ENCODE peak calls at places on chromosome 3, in seven cellular contexts. One of them, this sample, is unnamed.
A peak's percentile ranks its signal among the peaks of the same experiment; 100 is the strongest.

GRCh38 chr3:172186607-172187006 is 147.2 kb downstream of the FNDC3B start:
- DNase-seq in heart left ventricle: no peak
- DNase-seq in lower leg skin: no peak
- DNase-seq in GM20000: no peak
- DNase-seq in stomach: no peak
- DNase-seq in uterus: no peak
- DNase-seq in nephron progenitor cell: no peak
- DNase-seq in this sample: no peak

GRCh38 chr3:161221881-161222600 is 930 bp downstream of the NMD3 start:
- DNase-seq in uterus: no peak
- DNase-seq in GM20000: peak; percentile 29
- DNase-seq in lower leg skin: no peak
- DNase-seq in stomach: no peak
- DNase-seq in nephron progenitor cell: peak; percentile 10
- DNase-seq in heart left ventricle: no peak
- DNase-seq in this sample: no peak

GRCh38 chr3:32349184-32349583 is 42.5 kb upstream of the CMTM7 start:
- DNase-seq in lower leg skin: no peak
- DNase-seq in GM20000: no peak
- DNase-seq in nephron progenitor cell: no peak
- DNase-seq in stomach: no peak
- DNase-seq in uterus: no peak
- DNase-seq in heart left ventricle: no peak
- DNase-seq in this sample: no peak

GRCh38 chr3:126156468-126156867 is 23.9 kb downstream of the ALDH1L1 start:
- DNase-seq in heart left ventricle: no peak
- DNase-seq in stomach: no peak
- DNase-seq in GM20000: no peak
- DNase-seq in lower leg skin: peak; percentile 48
- DNase-seq in uterus: no peak
- DNase-seq in nephron progenitor cell: no peak
- DNase-seq in this sample: peak; percentile 7

GRCh38 chr3:36192901-36193300 is 187.4 kb upstream of the STAC start:
- DNase-seq in stomach: no peak
- DNase-seq in nephron progenitor cell: no peak
- DNase-seq in lower leg skin: no peak
- DNase-seq in GM20000: no peak
- DNase-seq in uterus: no peak
- DNase-seq in heart left ventricle: no peak
- DNase-seq in this sample: no peak

GRCh38 chr3:13121553-13122001 is 48.3 kb upstream of the IQSEC1 start:
- DNase-seq in heart left ventricle: no peak
- DNase-seq in lower leg skin: no peak
- DNase-seq in nephron progenitor cell: no peak
- DNase-seq in stomach: no peak
- DNase-seq in uterus: no peak
- DNase-seq in GM20000: no peak
- DNase-seq in this sample: no peak

GRCh38 chr3:127646501-127647046 is 17.6 kb downstream of the PODXL2 start:
- DNase-seq in heart left ventricle: no peak
- DNase-seq in uterus: no peak
- DNase-seq in nephron progenitor cell: no peak
- DNase-seq in lower leg skin: peak; percentile 69
- DNase-seq in stomach: no peak
- DNase-seq in GM20000: no peak
- DNase-seq in this sample: no peak

GRCh38 chr3:123448503-123449091 is at the start of gene ADCY5:
- DNase-seq in heart left ventricle: peak; percentile 49
- DNase-seq in stomach: no peak
- DNase-seq in GM20000: peak; percentile 63
- DNase-seq in nephron progenitor cell: peak; percentile 50
- DNase-seq in uterus: no peak
- DNase-seq in lower leg skin: no peak
- DNase-seq in this sample: no peak

GRCh38 chr3:48565186-48565585 is 1.6 kb upstream of the UCN2 start:
- DNase-seq in lower leg skin: no peak
- DNase-seq in nephron progenitor cell: no peak
- DNase-seq in heart left ventricle: no peak
- DNase-seq in GM20000: no peak
- DNase-seq in stomach: no peak
- DNase-seq in uterus: no peak
- DNase-seq in this sample: no peak

GRCh38 chr3:13494463-13495350 is 14.6 kb downstream of the HDAC11 start:
- DNase-seq in heart left ventricle: no peak
- DNase-seq in stomach: no peak
- DNase-seq in uterus: no peak
- DNase-seq in lower leg skin: no peak
- DNase-seq in GM20000: no peak
- DNase-seq in nephron progenitor cell: peak; percentile 51
- DNase-seq in this sample: no peak

GRCh38 chr3:64104691-64105101 is 81.4 kb upstream of the PSMD6 start:
- DNase-seq in heart left ventricle: no peak
- DNase-seq in GM20000: no peak
- DNase-seq in lower leg skin: no peak
- DNase-seq in uterus: no peak
- DNase-seq in nephron progenitor cell: no peak
- DNase-seq in stomach: no peak
- DNase-seq in this sample: peak; percentile 4

GRCh38 chr3:4033296-4033695 is 234.1 kb downstream of the LRRN1 start:
- DNase-seq in uterus: no peak
- DNase-seq in nephron progenitor cell: no peak
- DNase-seq in heart left ventricle: no peak
- DNase-seq in GM20000: no peak
- DNase-seq in stomach: no peak
- DNase-seq in lower leg skin: no peak
- DNase-seq in this sample: no peak

GRCh38 chr3:175601521-175601920 is 742.4 kb downstream of the NAALADL2 start:
- DNase-seq in heart left ventricle: no peak
- DNase-seq in lower leg skin: no peak
- DNase-seq in stomach: no peak
- DNase-seq in uterus: no peak
- DNase-seq in nephron progenitor cell: no peak
- DNase-seq in GM20000: no peak
- DNase-seq in this sample: no peak

GRCh38 chr3:32414527-32415202 is 23.0 kb downstream of the CMTM7 start:
- DNase-seq in nephron progenitor cell: no peak
- DNase-seq in GM20000: no peak
- DNase-seq in lower leg skin: peak; percentile 81
- DNase-seq in uterus: peak; percentile 29
- DNase-seq in stomach: peak; percentile 39
- DNase-seq in heart left ventricle: peak; percentile 57
- DNase-seq in this sample: no peak

GRCh38 chr3:130892759-130893239 is 1.1 kb upstream of the ATP2C1 start:
- DNase-seq in nephron progenitor cell: peak; percentile 47
- DNase-seq in lower leg skin: no peak
- DNase-seq in heart left ventricle: peak; percentile 69
- DNase-seq in uterus: peak; percentile 77
- DNase-seq in stomach: peak; percentile 74
- DNase-seq in GM20000: peak; percentile 79
- DNase-seq in this sample: peak; percentile 63

GRCh38 chr3:29275309-29275708 is 5.6 kb upstream of the RBMS3 start:
- DNase-seq in nephron progenitor cell: no peak
- DNase-seq in lower leg skin: no peak
- DNase-seq in uterus: peak; percentile 25
- DNase-seq in stomach: no peak
- DNase-seq in GM20000: no peak
- DNase-seq in heart left ventricle: peak; percentile 20
- DNase-seq in this sample: no peak

GRCh38 chr3:39188271-39189149 is 3.9 kb downstream of the XIRP1 start:
- DNase-seq in nephron progenitor cell: no peak
- DNase-seq in uterus: no peak
- DNase-seq in GM20000: no peak
- DNase-seq in heart left ventricle: no peak
- DNase-seq in stomach: no peak
- DNase-seq in lower leg skin: peak; percentile 81
- DNase-seq in this sample: no peak

DNA sequence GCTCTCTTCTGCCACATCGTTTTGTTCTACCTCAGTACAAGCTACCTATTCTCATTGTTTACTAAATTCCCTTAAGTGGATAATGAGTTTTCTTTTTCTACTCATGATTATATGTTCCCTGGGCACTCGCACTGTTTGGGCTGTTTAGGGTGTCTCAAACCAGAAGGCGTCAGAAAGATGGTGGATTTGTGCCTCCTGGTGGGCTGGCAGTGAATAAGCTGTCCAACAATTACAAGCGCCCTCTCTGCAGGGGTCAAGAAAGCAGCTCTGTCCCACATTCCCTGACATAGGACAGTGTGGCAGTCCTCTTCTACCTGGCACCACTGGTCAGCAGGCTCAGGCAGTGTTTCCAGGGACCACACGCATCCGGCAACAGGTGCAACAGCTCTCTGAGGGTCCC is 173.4 kb upstream of the PPP2R3A start:
- DNase-seq in GM20000: no peak
- DNase-seq in uterus: no peak
- DNase-seq in nephron progenitor cell: peak; percentile 15
- DNase-seq in stomach: no peak
- DNase-seq in lower leg skin: no peak
- DNase-seq in heart left ventricle: no peak
- DNase-seq in this sample: no peak
- TF ChIP-seq CTCF in GM20000: no peak
- TF ChIP-seq CTCF in uterus: no peak
- TF ChIP-seq CTCF in nephron progenitor cell: peak; percentile 23
- TF ChIP-seq CTCF in stomach: no peak
- TF ChIP-seq CTCF in lower leg skin: no peak
- TF ChIP-seq CTCF in heart left ventricle: no peak
- TF ChIP-seq CTCF in this sample: no peak

GRCh38 chr3:150544040-150544439 is 2.3 kb downstream of the SERP1 start:
- DNase-seq in lower leg skin: no peak
- DNase-seq in uterus: no peak
- DNase-seq in stomach: no peak
- DNase-seq in heart left ventricle: no peak
- DNase-seq in GM20000: no peak
- DNase-seq in nephron progenitor cell: no peak
- DNase-seq in this sample: no peak

GRCh38 chr3:150544726-150545125 is 1.6 kb downstream of the SERP1 start:
- DNase-seq in uterus: no peak
- DNase-seq in lower leg skin: no peak
- DNase-seq in nephron progenitor cell: no peak
- DNase-seq in heart left ventricle: no peak
- DNase-seq in GM20000: no peak
- DNase-seq in stomach: no peak
- DNase-seq in this sample: no peak

GRCh38 chr3:150546226-150547044 is at the start of the genes EIF2A and SERP1:
- DNase-seq in heart left ventricle: peak; percentile 99
- DNase-seq in lower leg skin: peak; percentile 100
- DNase-seq in uterus: peak; percentile 98
- DNase-seq in nephron progenitor cell: peak; percentile 98
- DNase-seq in GM20000: peak; percentile 96
- DNase-seq in stomach: peak; percentile 99
- DNase-seq in this sample: peak; percentile 98

GRCh38 chr3:150547045-150547753 is 612 bp downstream of the EIF2A start:
- DNase-seq in lower leg skin: no peak
- DNase-seq in uterus: no peak
- DNase-seq in stomach: no peak
- DNase-seq in nephron progenitor cell: no peak
- DNase-seq in GM20000: no peak
- DNase-seq in heart left ventricle: no peak
- DNase-seq in this sample: no peak

DNA sequence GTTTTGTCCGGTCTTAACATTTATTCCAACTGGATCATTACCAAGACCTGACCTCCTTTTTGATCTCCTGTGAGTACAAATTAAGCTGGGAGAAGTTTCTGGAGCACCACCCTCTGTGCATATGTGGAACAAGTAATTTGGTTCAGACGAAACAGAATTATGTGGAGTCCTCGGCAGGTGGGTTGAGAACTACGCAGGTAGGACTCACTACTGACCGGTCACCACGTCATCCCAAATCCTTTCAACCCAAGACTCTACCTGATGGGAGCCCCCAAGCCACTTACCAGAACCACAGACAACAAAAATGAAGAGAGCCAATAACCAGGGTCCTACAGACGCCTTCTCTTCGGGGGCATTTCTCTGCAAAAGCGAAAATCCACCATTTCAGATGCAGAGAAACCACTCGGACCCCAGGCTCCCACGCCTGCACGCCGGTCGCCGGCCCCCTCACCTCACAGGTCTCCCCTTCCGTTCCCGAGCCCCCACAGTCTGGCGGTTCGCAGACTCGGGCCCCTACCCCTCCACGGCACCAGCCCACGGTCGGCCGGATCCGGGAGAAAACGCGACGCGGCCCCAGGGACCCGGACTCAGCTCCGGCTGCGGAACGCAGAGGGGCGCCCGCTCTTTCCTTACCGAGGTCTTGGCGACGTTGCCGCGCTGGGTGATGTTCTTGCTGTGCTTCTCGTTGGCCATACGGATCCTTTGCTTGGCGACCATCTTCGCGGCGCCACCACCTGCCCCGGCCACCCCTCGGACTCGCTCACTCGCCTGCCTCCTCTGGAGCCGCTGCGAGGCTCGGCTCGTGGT is 674 bp downstream of the SERP1 start:
- DNase-seq in heart left ventricle: no peak
- DNase-seq in lower leg skin: peak; percentile 91
- DNase-seq in uterus: peak; percentile 40
- DNase-seq in GM20000: peak; percentile 7
- DNase-seq in nephron progenitor cell: no peak
- DNase-seq in stomach: peak; percentile 50
- DNase-seq in this sample: no peak
- TF ChIP-seq CTCF in heart left ventricle: no peak
- TF ChIP-seq CTCF in lower leg skin: no peak
- TF ChIP-seq CTCF in uterus: no peak
- TF ChIP-seq CTCF in GM20000: peak; percentile 8
- TF ChIP-seq CTCF in nephron progenitor cell: no peak
- TF ChIP-seq CTCF in stomach: no peak
- TF ChIP-seq CTCF in this sample: no peak

GRCh38 chr3:195591852-195592251 is 8.1 kb upstream of the APOD start:
- DNase-seq in uterus: no peak
- DNase-seq in nephron progenitor cell: no peak
- DNase-seq in heart left ventricle: no peak
- DNase-seq in GM20000: no peak
- DNase-seq in stomach: no peak
- DNase-seq in lower leg skin: no peak
- DNase-seq in this sample: no peak
- TF ChIP-seq CTCF in uterus: no peak
- TF ChIP-seq CTCF in nephron progenitor cell: no peak
- TF ChIP-seq CTCF in heart left ventricle: no peak
- TF ChIP-seq CTCF in GM20000: no peak
- TF ChIP-seq CTCF in stomach: no peak
- TF ChIP-seq CTCF in lower leg skin: no peak
- TF ChIP-seq CTCF in this sample: no peak

DNA sequence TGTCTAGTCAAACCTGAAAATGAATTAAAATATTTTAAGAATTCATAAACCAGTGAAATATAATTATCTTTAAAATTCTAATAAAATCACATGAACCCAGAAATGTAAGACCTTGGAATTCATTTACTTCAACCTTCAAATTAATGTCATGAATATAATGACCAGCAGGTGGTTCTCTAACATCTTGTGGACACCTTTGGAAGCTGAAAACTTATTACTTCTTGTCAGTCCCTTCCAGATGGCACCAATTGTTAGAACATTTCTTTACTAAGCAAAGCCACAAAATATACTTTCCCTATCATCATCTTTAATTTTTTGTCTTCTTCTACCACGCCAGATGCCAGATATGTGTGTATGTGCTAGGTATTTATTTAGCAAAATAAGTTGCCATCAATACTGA is 240.0 kb downstream of the MBNL1 start:
- DNase-seq in nephron progenitor cell: no peak
- DNase-seq in lower leg skin: no peak
- DNase-seq in uterus: no peak
- DNase-seq in stomach: no peak
- DNase-seq in GM20000: no peak
- DNase-seq in heart left ventricle: no peak
- DNase-seq in this sample: no peak
- TF ChIP-seq CTCF in nephron progenitor cell: peak; percentile 22
- TF ChIP-seq CTCF in lower leg skin: no peak
- TF ChIP-seq CTCF in uterus: peak; percentile 24
- TF ChIP-seq CTCF in stomach: peak; percentile 33
- TF ChIP-seq CTCF in GM20000: no peak
- TF ChIP-seq CTCF in heart left ventricle: peak; percentile 33
- TF ChIP-seq CTCF in this sample: peak; percentile 26

This sample was measured in GM12864.